ENCODE peak calls at places on chromosomes 6 and 20, in seven cellular contexts. P is aorta; H is CD4-positive, alpha-beta memory T cell; M is AG04450; L is GM23338; O is heart right ventricle; V is caudate nucleus. D is an unnamed sample.

GRCh38 chr6:143223895-143224294 is 163.2 kb downstream of the AIG1 start:
- DNase-seq in M (no peak), O (peak; percentile 70), L (no peak), V (no peak), H (no peak), P (no peak), D (no peak)

GRCh38 chr20:25053207-25054132 is 4.5 kb downstream of the ACSS1 start:
- DNase-seq in O (peak; percentile 82), P (peak; percentile 79), H (no peak), L (no peak), M (no peak), V (no peak), D (no peak)

GRCh38 chr6:70834520-70834919 is 122.3 kb downstream of the B3GAT2 start:
- DNase-seq in M (peak; percentile 21), P (no peak), L (no peak), H (no peak), V (no peak), O (no peak), D (no peak)

GRCh38 chr6:166939894-166940293 is 16.5 kb downstream of the RNASET2 start:
- DNase-seq in H (no peak), P (no peak), M (no peak), V (no peak), L (no peak), O (no peak), D (no peak)

GRCh38 chr6:102300350-102300749 is 906.8 kb downstream of the GRIK2 start:
- DNase-seq in M (no peak), L (no peak), P (no peak), O (no peak), V (no peak), H (no peak), D (no peak)

GRCh38 chr20:64064145-64064698 is 1.2 kb downstream of the TCEA2 start:
- DNase-seq in L (no peak), M (no peak), V (no peak), O (no peak), H (no peak), P (no peak), D (no peak)

GRCh38 chr6:52304917-52305316 is 20.4 kb upstream of the MCM3 start:
- DNase-seq in M (no peak), V (no peak), P (no peak), O (no peak), H (no peak), L (no peak), D (no peak)

GRCh38 chr6:24154121-24154520 is 28.1 kb downstream of the NRSN1 start:
- DNase-seq in P (no peak), L (no peak), O (no peak), V (no peak), M (no peak), H (no peak), D (no peak)

GRCh38 chr6:30798501-30798900 is 54.2 kb upstream of the IER3 start:
- DNase-seq in V (no peak), H (no peak), M (no peak), L (no peak), P (no peak), O (no peak), D (no peak)

GRCh38 chr6:21024621-21025020 is 490.4 kb downstream of the CDKAL1 start:
- DNase-seq in O (no peak), H (no peak), M (no peak), L (no peak), V (no peak), P (no peak), D (no peak)

GRCh38 chr6:37798436-37799262 is 20.9 kb upstream of the ZFAND3 start:
- DNase-seq in H (no peak), M (no peak), V (no peak), O (no peak), P (no peak), L (no peak), D (no peak)

GRCh38 chr6:49546371-49546770 is 4.1 kb upstream of the C6orf141 start:
- DNase-seq in H (no peak), L (no peak), M (no peak), P (no peak), O (no peak), V (no peak), D (no peak)

GRCh38 chr6:34950849-34951248 is 61.8 kb downstream of the ANKS1A start:
- DNase-seq in V (no peak), H (no peak), O (no peak), L (no peak), P (no peak), M (no peak), D (no peak)

GRCh38 chr20:51318058-51318960 is 224.2 kb downstream of the NFATC2 start:
- DNase-seq in L (peak; percentile 93), P (peak; percentile 53), M (no peak), V (no peak), H (peak; percentile 22), O (peak; percentile 9), D (no peak)

GRCh38 chr6:89353702-89354392 is 1.3 kb upstream of the UBE2J1 start:
- DNase-seq in V (no peak), H (peak; percentile 4), L (no peak), P (no peak), M (no peak), O (no peak), D (no peak)
- H3K27ac ChIP-seq in V (no peak overlapping the region), H (peak overlapping the region; percentile 89), L (no peak overlapping the region), P (no peak overlapping the region), M (no peak overlapping the region), O (peak overlapping the region; percentile 97), D (no peak overlapping the region)

GRCh38 chr6:159062965-159063364 is 18.2 kb upstream of the TAGAP start:
- DNase-seq in M (no peak), H (no peak), O (no peak), L (no peak), P (no peak), V (no peak), D (no peak)

GRCh38 chr6:159061805-159062563 is 17.2 kb upstream of the TAGAP start:
- DNase-seq in L (no peak), O (no peak), P (no peak), V (no peak), M (no peak), H (no peak), D (no peak)

GRCh38 chr6:159062564-159062945 is 17.8 kb upstream of the TAGAP start:
- DNase-seq in M (no peak), P (no peak), L (no peak), H (peak; percentile 80), V (no peak), O (no peak), D (no peak)

GRCh38 chr6:159060107-159060506 is 15.3 kb upstream of the TAGAP start:
- DNase-seq in M (no peak), L (no peak), O (no peak), P (no peak), H (no peak), V (no peak), D (no peak)

DNA sequence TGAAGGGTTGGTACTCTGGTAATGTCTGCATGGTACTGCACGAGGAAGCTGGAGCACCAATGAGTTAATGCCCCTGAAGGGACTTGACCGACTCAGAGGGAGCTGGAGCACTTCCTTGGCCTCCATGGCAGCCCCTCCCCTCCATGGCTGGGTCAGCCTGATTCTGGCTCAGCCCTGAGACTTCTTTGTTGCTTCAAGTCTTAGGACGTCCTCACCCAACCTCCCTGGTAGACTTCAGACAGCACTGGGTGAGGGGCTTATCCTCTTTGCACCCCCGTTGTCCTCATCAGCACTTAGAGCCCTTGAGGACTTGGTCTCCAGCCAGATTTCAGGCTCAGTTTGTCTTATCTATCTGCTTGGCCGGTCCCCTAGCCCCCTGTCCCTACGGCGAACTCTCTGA is 16.4 kb upstream of the TAGAP start:
- DNase-seq in V (no peak), M (no peak), L (no peak), H (no peak), O (no peak), P (no peak), D (no peak)
- H3K27ac ChIP-seq in V (no peak overlapping the region), M (no peak overlapping the region), L (no peak overlapping the region), H (peak overlapping the region; percentile 57), O (no peak overlapping the region), P (no peak overlapping the region), D (no peak overlapping the region)

GRCh38 chr6:135281907-135282306 is 100.8 kb downstream of the MYB start:
- DNase-seq in M (no peak), O (no peak), P (no peak), L (no peak), H (no peak), V (no peak), D (no peak)

GRCh38 chr6:135286962-135287525 is 105.9 kb downstream of the MYB start:
- DNase-seq in P (no peak), O (no peak), M (no peak), H (no peak), V (no peak), L (no peak), D (no peak)

GRCh38 chr6:135281227-135281626 is 100.1 kb downstream of the MYB start:
- DNase-seq in O (no peak), M (no peak), L (no peak), H (no peak), P (peak; percentile 55), V (no peak), D (peak; percentile 1)

GRCh38 chr6:135282425-135282824 is 101.3 kb downstream of the MYB start:
- DNase-seq in O (no peak), M (no peak), L (no peak), H (no peak), V (no peak), P (no peak), D (no peak)

DNA sequence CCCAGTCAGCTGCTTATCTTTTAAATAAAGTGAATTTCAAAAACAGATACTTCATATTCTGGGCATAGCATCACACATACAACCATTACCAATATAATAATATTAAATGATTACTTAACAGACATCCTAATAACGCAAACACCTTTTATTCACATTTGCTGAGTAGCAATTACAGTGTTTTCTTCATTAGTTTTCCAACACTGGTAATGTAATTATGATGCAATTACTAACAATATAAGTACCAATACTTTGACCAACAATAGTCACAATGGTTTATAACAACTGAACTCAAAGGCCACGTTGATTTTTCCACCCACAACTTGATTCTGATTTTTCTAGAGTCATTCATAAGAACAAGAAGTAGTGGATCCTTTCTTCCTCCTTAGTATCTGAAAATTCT is 104.1 kb downstream of the MYB start:
- DNase-seq in V (no peak), P (no peak), M (no peak), O (no peak), H (no peak), L (no peak), D (no peak)
- H3K27ac ChIP-seq in V (no peak overlapping the region), P (no peak overlapping the region), M (no peak overlapping the region), O (no peak overlapping the region), H (no peak overlapping the region), L (no peak overlapping the region), D (no peak overlapping the region)

DNA sequence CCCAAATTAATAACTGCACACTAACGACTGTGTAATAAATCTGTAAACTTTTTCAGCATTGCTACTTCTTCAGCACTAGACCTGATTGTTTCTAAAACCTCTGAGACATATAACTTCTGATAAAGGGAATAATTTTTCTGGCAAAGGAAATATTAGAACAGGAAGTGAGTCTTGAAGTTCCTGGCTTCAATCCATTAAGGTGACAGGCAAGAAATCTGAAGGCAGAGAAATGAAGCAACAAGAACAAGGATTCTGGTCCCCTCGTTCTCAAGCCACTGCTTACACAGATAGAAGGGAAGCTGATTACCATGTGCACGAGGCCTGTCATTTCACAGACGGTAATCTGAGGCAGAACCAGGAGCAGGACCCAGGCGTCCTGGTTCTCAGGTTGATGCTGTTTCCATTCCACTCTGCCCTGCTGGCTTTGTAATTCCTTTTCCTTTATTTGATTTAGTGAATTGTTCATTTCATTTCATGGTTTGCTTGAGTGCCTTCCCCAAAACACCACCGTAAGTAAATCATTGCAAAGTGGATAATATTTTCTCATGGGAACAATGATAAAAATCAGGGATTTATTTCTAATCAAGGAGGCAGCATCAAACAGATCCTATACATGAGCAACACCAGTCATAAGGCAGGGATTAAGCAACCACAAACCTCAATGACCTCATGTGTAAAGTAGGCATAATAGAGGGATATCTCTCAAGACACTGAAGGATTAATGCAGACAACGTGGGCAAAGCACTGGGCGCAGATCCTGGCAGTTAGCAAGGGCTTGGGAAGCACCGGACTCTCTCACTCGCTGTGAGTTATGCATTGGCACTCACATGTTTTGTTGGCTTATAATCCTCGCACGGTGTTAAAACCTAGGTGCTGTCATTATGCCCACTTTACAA is 229.6 kb upstream of the FOXQ1 start:
- DNase-seq in L (no peak), O (no peak), P (no peak), V (no peak), M (peak; percentile 46), H (no peak), D (no peak)
- H3K27ac ChIP-seq in L (no peak overlapping the region), O (no peak overlapping the region), P (no peak overlapping the region), V (no peak overlapping the region), M (peak overlapping the region; percentile 33), H (no peak overlapping the region), D (no peak overlapping the region)

D was measured in substantia nigra.